ENCODE peak calls at places on chromosomes 11 and 22, in eight cellular contexts. S, I, E, Y, H, J, Z and Q are unnamed samples.

GRCh38 chr11:122748968-122749687 is 89.2 kb upstream of the CRTAM start:
- ATAC-seq in E (peak), H (no peak), Z (no peak), J (no peak), Y (peak), S (peak), I (no peak), Q (peak)

GRCh38 chr11:119849872-119850271 is 120.9 kb upstream of the NECTIN1 start:
- ATAC-seq in Y (no peak), E (no peak), S (no peak), Z (no peak), J (no peak), I (no peak), H (no peak), Q (no peak)

GRCh38 chr11:95301497-95301896 is 70.5 kb upstream of the SESN3 start:
- ATAC-seq in I (no peak), S (peak), J (no peak), Y (no peak), Z (no peak), H (no peak), E (no peak), Q (no peak)

GRCh38 chr11:7506243-7506642 is 7.6 kb upstream of the PPFIBP2 start:
- ATAC-seq in S (no peak), E (peak), J (no peak), Y (no peak), H (no peak), Z (no peak), I (no peak), Q (no peak)

GRCh38 chr11:67666676-67667489 is 7.5 kb downstream of the ALDH3B2 start:
- ATAC-seq in Z (no peak), Y (peak), I (no peak), H (no peak), E (peak), S (no peak), J (no peak), Q (no peak)

GRCh38 chr11:120225372-120225909 is 14.5 kb upstream of the POU2F3 start:
- ATAC-seq in H (no peak), E (no peak), Y (no peak), S (no peak), I (no peak), Z (no peak), J (no peak), Q (peak)

GRCh38 chr22:20721409-20722218 is 52.3 kb upstream of the SERPIND1 start:
- ATAC-seq in I (no peak), H (no peak), S (no peak), J (no peak), E (no peak), Y (no peak), Z (peak), Q (no peak)

GRCh38 chr11:130315354-130315970 is 745 bp upstream of the ZBTB44 start:
- ATAC-seq in Y (peak), E (peak), I (no peak), J (peak), Z (no peak), S (peak), H (no peak), Q (no peak)

GRCh38 chr22:48186121-48186790 is 1423.8 kb downstream of the TBC1D22A start:
- ATAC-seq in Y (no peak), Z (no peak), I (no peak), H (no peak), E (no peak), S (peak), J (no peak), Q (no peak)

GRCh38 chr22:39526736-39527171 is 5.8 kb downstream of the RPS19BP1 start:
- ATAC-seq in I (peak), Y (no peak), J (no peak), S (no peak), E (peak), Z (no peak), H (no peak), Q (no peak)

GRCh38 chr22:35392357-35392756 is 7.6 kb upstream of the MCM5 start:
- ATAC-seq in I (no peak), J (no peak), E (peak), Y (no peak), S (no peak), H (no peak), Z (no peak), Q (no peak)

GRCh38 chr11:94831529-94831928 is 63.4 kb downstream of the AMOTL1 start:
- ATAC-seq in I (no peak), J (no peak), S (no peak), E (no peak), Z (no peak), H (no peak), Y (no peak), Q (no peak)

GRCh38 chr11:39236916-39237315 is 2222.5 kb downstream of the LRRC4C start:
- ATAC-seq in Y (no peak), H (no peak), S (no peak), E (no peak), J (no peak), Z (no peak), I (no peak), Q (no peak)

GRCh38 chr11:79266391-79266790 is 174.4 kb downstream of the TENM4 start:
- ATAC-seq in Z (no peak), Y (no peak), H (no peak), I (no peak), J (no peak), E (no peak), S (no peak), Q (no peak)

GRCh38 chr11:134120143-134120850 is 51.4 kb downstream of the JAM3 start:
- ATAC-seq in Y (no peak), H (no peak), Z (peak), S (no peak), E (no peak), J (no peak), I (no peak), Q (peak)

GRCh38 chr11:114182471-114182968 is 113.7 kb upstream of the NNMT start:
- ATAC-seq in S (no peak), H (no peak), J (no peak), E (no peak), I (no peak), Y (no peak), Z (no peak), Q (no peak)

GRCh38 chr11:114183041-114183511 is 113.1 kb upstream of the NNMT start:
- ATAC-seq in J (no peak), S (no peak), Y (no peak), E (no peak), H (no peak), I (no peak), Z (peak), Q (no peak)

GRCh38 chr11:114188851-114189570 is 107.2 kb upstream of the NNMT start:
- ATAC-seq in J (no peak), Z (no peak), Y (no peak), H (no peak), S (no peak), I (no peak), E (no peak), Q (no peak)

GRCh38 chr11:114187173-114187572 is 109.0 kb upstream of the NNMT start:
- ATAC-seq in Z (peak), I (no peak), J (no peak), S (no peak), Y (no peak), H (no peak), E (no peak), Q (no peak)

GRCh38 chr11:114185436-114185835 is 110.8 kb upstream of the NNMT start:
- ATAC-seq in S (no peak), J (no peak), H (no peak), Y (no peak), E (no peak), I (no peak), Z (no peak), Q (no peak)
- TF ChIP-seq POLR2AphosphoS5 in S (no peak), J (no peak), H (no peak), Y (no peak), E (no peak), I (no peak), Z (no peak), Q (no peak)

GRCh38 chr11:75888391-75888790 is 73.4 kb downstream of the UVRAG start:
- ATAC-seq in J (no peak), H (no peak), S (no peak), Z (no peak), Y (no peak), I (no peak), E (no peak), Q (no peak)
- TF ChIP-seq POLR2AphosphoS5 in J (no peak), H (no peak), S (no peak), Z (no peak), Y (no peak), I (no peak), E (no peak), Q (no peak)

DNA sequence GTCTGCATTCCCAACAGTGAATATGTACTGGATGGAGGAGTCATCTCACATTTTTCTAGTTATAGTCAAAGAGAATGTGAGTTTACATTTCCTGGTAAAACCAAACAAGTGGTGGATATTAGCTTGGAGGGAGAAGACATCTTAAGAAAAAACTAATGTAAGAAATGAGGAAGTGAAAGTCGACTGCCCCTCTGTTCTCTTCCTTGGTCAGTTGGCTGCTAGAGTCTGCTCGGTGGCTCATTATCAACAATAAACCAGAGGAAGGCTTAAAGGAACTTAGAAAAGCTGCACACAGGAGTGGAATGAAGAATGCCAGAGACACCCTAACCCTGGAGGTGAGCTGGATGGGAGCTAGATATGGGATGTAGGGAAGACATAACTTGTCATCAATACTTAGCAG is 5.8 kb downstream of the SLC22A9 start:
- ATAC-seq in I (no peak), J (no peak), H (no peak), E (peak), S (no peak), Z (no peak), Y (no peak), Q (no peak)
- TF ChIP-seq POLR2AphosphoS5 in I (no peak), J (no peak), H (no peak), E (no peak), S (no peak), Z (no peak), Y (no peak), Q (no peak)

DNA sequence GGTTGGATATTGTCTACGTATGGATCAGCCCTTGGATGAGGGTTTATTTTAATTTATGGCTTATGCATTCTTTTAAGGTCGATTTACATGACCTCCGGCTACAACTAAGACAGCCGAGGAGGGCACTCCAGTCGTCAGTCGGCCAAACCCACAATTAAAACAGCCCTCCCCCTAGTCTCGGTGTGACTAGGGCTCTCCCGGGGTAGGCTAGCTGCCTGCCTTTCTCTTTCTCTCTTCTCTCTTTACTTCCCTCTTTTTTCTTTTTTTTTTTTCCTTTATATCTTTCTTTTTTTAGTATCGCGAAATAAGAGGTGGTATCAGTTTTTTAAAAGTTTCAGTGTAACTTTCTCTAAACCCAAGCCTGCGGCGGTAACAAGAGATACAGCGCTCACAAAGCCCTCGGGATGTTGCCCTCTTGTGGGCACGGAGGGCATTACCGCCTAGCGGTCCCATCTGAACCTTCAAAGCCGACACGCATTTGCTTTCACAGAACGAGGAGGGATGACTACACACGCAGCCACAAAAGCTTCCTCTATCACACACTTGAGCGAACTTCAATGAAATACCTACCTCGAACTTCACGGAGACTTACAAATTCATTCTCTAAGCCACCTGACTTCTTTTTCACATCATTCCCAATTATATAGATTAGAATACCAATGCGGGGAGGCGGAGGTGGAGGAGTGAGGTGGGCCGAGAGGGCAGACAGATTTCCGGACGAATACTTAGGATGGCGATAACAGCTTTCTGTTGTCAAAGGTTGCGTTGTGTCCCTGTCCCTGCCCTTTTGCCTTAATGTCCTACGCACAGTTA is 132.3 kb upstream of the C11orf58 start:
- ATAC-seq in H (peak), Z (peak), Y (peak), S (peak), E (peak), I (peak), J (peak), Q (peak)
- TF ChIP-seq POLR2AphosphoS5 in H (no peak), Z (peak), Y (no peak), S (peak), E (no peak), I (no peak), J (no peak), Q (peak)

GRCh38 chr11:88384004-88384677 is 46.6 kb upstream of the CTSC start:
- ATAC-seq in J (no peak), Y (peak), E (no peak), Z (no peak), H (no peak), I (no peak), S (no peak), Q (no peak)

GRCh38 chr11:88377661-88378060 is 40.1 kb upstream of the CTSC start:
- ATAC-seq in Z (no peak), E (no peak), J (no peak), S (no peak), H (no peak), Y (no peak), I (no peak), Q (no peak)

GRCh38 chr11:88384678-88385015 is 47.1 kb upstream of the CTSC start:
- ATAC-seq in I (no peak), Z (peak), E (no peak), J (no peak), H (no peak), Y (peak), S (no peak), Q (no peak)

GRCh38 chr11:88378422-88379066 is 41.0 kb upstream of the CTSC start:
- ATAC-seq in J (peak), Z (peak), Y (no peak), H (no peak), S (no peak), I (no peak), E (no peak), Q (no peak)

DNA sequence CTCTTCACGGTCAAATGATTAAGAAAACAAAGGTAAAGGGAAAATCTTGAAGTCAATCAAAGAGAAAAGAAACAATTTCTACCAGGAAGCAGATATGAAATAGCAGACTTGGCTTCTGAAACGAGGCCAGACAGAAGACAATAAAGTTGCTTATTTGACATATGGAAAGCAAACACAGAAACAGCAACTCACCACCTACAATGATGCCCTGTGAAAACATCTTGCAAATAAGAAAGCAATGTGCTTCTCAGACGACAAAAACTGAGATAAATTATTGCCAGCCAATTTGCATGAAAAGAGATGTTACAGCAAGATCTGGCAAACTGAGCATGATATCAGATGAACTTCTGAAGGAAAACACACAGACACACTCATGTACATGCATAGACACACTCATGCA is 45.9 kb upstream of the CTSC start:
- ATAC-seq in H (no peak), E (peak), Y (no peak), J (no peak), I (no peak), S (no peak), Z (no peak), Q (no peak)
- TF ChIP-seq POLR2AphosphoS5 in H (no peak), E (no peak), Y (no peak), J (no peak), I (no peak), S (no peak), Z (no peak), Q (no peak)

DNA sequence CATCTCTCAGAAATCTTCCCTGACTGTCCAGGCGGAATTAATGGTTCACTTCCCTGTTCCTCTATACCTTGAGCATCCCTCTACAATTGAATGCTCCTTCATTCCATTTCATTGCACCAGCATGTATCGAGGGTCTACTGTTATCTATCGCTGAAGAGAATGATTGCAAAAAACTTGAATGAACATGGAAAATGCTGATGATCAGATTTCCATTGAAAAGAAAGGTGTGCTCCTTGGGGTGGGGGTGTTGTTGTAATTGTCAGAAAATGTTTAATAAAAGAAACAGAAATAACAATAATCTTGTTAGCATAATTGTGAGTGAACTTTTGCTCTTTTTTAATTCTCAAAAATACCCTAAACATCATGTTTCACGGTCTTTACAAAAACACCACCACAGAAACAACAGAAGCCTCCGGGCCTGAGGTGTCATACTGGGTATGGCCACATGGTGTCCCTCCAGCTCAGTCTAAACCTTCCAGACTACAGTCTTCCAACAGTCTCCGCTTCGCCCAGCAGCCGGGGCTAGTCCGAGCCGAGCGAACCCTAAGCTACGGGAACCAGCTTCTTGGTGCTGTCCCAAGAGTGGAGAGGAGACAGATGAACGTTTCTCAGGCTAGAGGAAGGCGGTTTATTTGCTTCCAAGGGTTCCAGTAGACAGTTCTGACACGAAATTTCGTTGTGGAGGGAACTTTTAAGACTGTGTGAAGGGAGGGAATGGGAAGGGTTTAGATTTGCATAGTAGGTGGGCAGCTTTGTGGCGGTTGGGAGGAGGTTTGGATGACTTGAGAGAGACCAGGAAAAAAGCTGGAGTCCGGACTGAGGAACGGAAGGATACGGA is 75.8 kb upstream of the ZBED5 start:
- ATAC-seq in Z (peak), J (peak), Y (peak), E (peak), I (peak), H (peak), S (peak), Q (peak)
- TF ChIP-seq POLR2AphosphoS5 in Z (no peak), J (peak), Y (peak), E (no peak), I (no peak), H (peak), S (no peak), Q (peak)

GRCh38 chr11:86068138-86068861 is 584 bp downstream of the PICALM start:
- ATAC-seq in Y (peak), H (peak), S (no peak), E (peak), J (peak), I (peak), Z (peak), Q (peak)
- TF ChIP-seq POLR2AphosphoS5 in Y (no peak), H (peak), S (peak), E (no peak), J (no peak), I (no peak), Z (no peak), Q (no peak)

DNA sequence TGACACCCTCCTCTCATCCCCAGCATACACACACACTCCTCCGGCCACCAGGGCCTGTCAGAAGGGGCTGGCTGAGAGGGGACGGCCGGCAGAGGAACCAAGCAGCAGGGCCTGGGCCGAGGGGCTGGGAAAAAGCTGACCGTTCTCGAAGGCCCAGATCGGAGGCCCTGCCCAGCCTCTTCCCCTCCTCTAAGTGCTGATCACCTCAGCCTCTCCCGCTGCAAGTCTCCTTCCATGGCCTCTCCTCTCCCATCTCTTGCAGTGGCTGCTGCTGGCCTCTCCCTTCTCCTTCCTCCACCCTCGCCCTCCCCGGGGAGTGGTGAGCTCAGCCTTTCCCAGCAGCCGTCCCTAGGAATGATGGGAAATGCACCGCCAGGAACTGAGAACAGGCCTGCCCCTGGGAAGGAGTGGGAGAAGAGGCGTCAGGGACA is 39.6 kb downstream of the ARRB1 start:
- ATAC-seq in Z (no peak), S (peak), E (no peak), I (no peak), Y (peak), H (peak), J (no peak), Q (peak)
- TF ChIP-seq POLR2AphosphoS5 in Z (no peak), S (peak), E (no peak), I (no peak), Y (no peak), H (no peak), J (no peak), Q (peak)

GRCh38 chr11:126060651-126061220 is 1.9 kb downstream of the CDON start:
- ATAC-seq in H (no peak), Y (no peak), E (no peak), S (no peak), Z (no peak), I (peak), J (no peak), Q (no peak)

GRCh38 chr11:126054412-126054811 is 8.3 kb downstream of the CDON start:
- ATAC-seq in Z (no peak), S (no peak), Y (no peak), H (no peak), I (no peak), J (no peak), E (no peak), Q (no peak)

GRCh38 chr11:126059238-126059761 is 3.4 kb downstream of the CDON start:
- ATAC-seq in Y (no peak), S (no peak), E (no peak), J (no peak), H (no peak), Z (no peak), I (no peak), Q (no peak)

GRCh38 chr11:126054882-126055281 is 7.8 kb downstream of the CDON start:
- ATAC-seq in E (no peak), J (no peak), Y (no peak), H (no peak), Z (no peak), S (no peak), I (no peak), Q (no peak)

GRCh38 chr11:126058090-126058489 is 4.6 kb downstream of the CDON start:
- ATAC-seq in H (no peak), S (no peak), E (no peak), J (no peak), I (no peak), Y (no peak), Z (no peak), Q (no peak)
- TF ChIP-seq POLR2AphosphoS5 in H (no peak), S (no peak), E (no peak), J (no peak), I (no peak), Y (no peak), Z (no peak), Q (no peak)